ENCODE peak calls at places on chromosome 11, in eight cellular contexts. C is stimulated activated naive CD4-positive, alpha-beta T cell treated with Interleukin-2 at 50 U/mL for 16 hours; L is A172; V is CD8-positive, alpha-beta memory T cell; P is Caco-2; O is DMS 273 treated with DMSO at 0.1 percent for 48 hours; X is ACHN; D is right lobe of liver. A is an unnamed sample.

GRCh38 chr11:12841946-12842630 is 167.0 kb upstream of the RASSF10 start:
- DNase-seq in C (no peak), L (peak), V (no peak), P (no peak), O (peak), X (no peak), D (no peak), A (no peak)

GRCh38 chr11:26741036-26741435 is 19.2 kb upstream of the SLC5A12 start:
- DNase-seq in C (no peak), L (peak), V (no peak), P (no peak), O (no peak), X (no peak), D (no peak), A (no peak)

GRCh38 chr11:69674886-69675714 is at the start of gene LTO1:
- DNase-seq in C (peak), L (peak), V (peak), P (peak), O (peak), X (peak), D (peak), A (peak)

GRCh38 chr11:14552089-14552488 is 31.9 kb upstream of the PSMA1 start:
- DNase-seq in C (no peak), L (no peak), V (no peak), P (no peak), O (no peak), X (no peak), D (no peak), A (no peak)

GRCh38 chr11:94747136-94748110 is 20.7 kb upstream of the AMOTL1 start:
- DNase-seq in C (no peak), L (no peak), V (no peak), P (peak), O (no peak), X (no peak), D (no peak), A (no peak)

GRCh38 chr11:125903753-125904659 is at the start of gene DDX25:
- DNase-seq in C (no peak), L (no peak), V (peak), P (no peak), O (no peak), X (no peak), D (no peak), A (no peak)

GRCh38 chr11:127006311-127006710 is 5.7 kb upstream of the KIRREL3 start:
- DNase-seq in C (no peak), L (no peak), V (no peak), P (no peak), O (no peak), X (no peak), D (no peak), A (no peak)

GRCh38 chr11:110782616-110783015 is 70.4 kb upstream of the ARHGAP20 start:
- DNase-seq in C (no peak), L (no peak), V (no peak), P (no peak), O (no peak), X (no peak), D (no peak), A (no peak)

GRCh38 chr11:65059959-65060824 is 1.8 kb upstream of the NAALADL1 start:
- DNase-seq in C (no peak), L (no peak), V (no peak), P (no peak), O (no peak), X (no peak), D (no peak), A (no peak)

GRCh38 chr11:134120143-134120850 is 51.4 kb downstream of the JAM3 start:
- DNase-seq in C (no peak), L (peak), V (no peak), P (no peak), O (no peak), X (no peak), D (no peak), A (no peak)

GRCh38 chr11:91630916-91631673 is 593.5 kb upstream of the FAT3 start:
- DNase-seq in C (no peak), L (no peak), V (no peak), P (no peak), O (no peak), X (no peak), D (no peak), A (no peak)

GRCh38 chr11:130674686-130675085 is 226.2 kb downstream of the ADAMTS15 start:
- DNase-seq in C (no peak), L (no peak), V (no peak), P (no peak), O (no peak), X (no peak), D (no peak), A (no peak)

GRCh38 chr11:126115820-126116319 is 53.2 kb upstream of the CDON start:
- DNase-seq in C (no peak), L (no peak), V (no peak), P (peak), O (peak), X (peak), D (peak), A (peak)

A was measured in SW480.